ENCODE peak calls at places on chromosomes 7 and 10, in ten cellular contexts. H is activated CD8-positive, alpha-beta memory T cell treated with anti-CD3 and anti-CD28 coated beads for 48 hours; U is CD4-positive, alpha-beta T cell; Y is ovary; J is mesothelial cell of epicardium; P is foreskin keratinocyte; K is right atrium auricular region; X is left ventricle myocardium superior; A is T-cell; F is head of caudate nucleus. E is an unnamed sample.

GRCh38 chr10:127563718-127564553 is 14.8 kb downstream of the NPS start:
- DNase-seq in H (peak; percentile 9), U (no peak), Y (no peak), J (no peak), P (no peak), K (no peak), X (no peak), A (no peak), F (peak; percentile 60), E (no peak)

GRCh38 chr10:132208489-132209050 is 21.8 kb downstream of the DPYSL4 start:
- DNase-seq in H (no peak), U (no peak), Y (no peak), J (no peak), P (no peak), K (no peak), X (peak; percentile 72), A (no peak), F (no peak), E (no peak)

GRCh38 chr7:131105803-131106680 is 221.6 kb upstream of the MKLN1 start:
- DNase-seq in H (peak; percentile 59), U (peak; percentile 74), Y (peak; percentile 90), J (peak; percentile 57), P (peak; percentile 42), K (peak; percentile 75), X (peak; percentile 90), A (peak; percentile 61), F (peak; percentile 81), E (peak; percentile 77)

GRCh38 chr10:112484399-112484798 is 37.4 kb downstream of the VTI1A start:
- DNase-seq in H (no peak), U (no peak), Y (no peak), J (no peak), P (no peak), K (no peak), X (no peak), A (no peak), F (no peak), E (no peak)

GRCh38 chr10:50392966-50393718 is 141.8 kb upstream of the ASAH2 start:
- DNase-seq in H (no peak), U (no peak), Y (no peak), J (no peak), P (peak; percentile 53), K (no peak), X (no peak), A (no peak), F (no peak), E (no peak)

GRCh38 chr10:123663522-123663921 is 2.6 kb upstream of the GPR26 start:
- DNase-seq in H (no peak), U (no peak), Y (no peak), J (no peak), P (no peak), K (no peak), X (no peak), A (no peak), F (no peak), E (no peak)

GRCh38 chr10:63921932-63922713 is 400.9 kb downstream of the REEP3 start:
- DNase-seq in H (no peak), U (no peak), Y (no peak), J (no peak), P (no peak), K (no peak), X (no peak), A (no peak), F (no peak), E (no peak)

GRCh38 chr10:52621635-52622079 is 150.9 kb downstream of the MBL2 start:
- DNase-seq in H (no peak), U (no peak), Y (no peak), J (no peak), P (no peak), K (no peak), X (no peak), A (no peak), F (no peak), E (no peak)

GRCh38 chr7:115632636-115633035 is 397.9 kb downstream of the TFEC start:
- DNase-seq in H (no peak), U (no peak), Y (no peak), J (no peak), P (no peak), K (no peak), X (no peak), A (no peak), F (no peak), E (no peak)

GRCh38 chr10:62626817-62627216 is 177.7 kb upstream of the ADO start:
- DNase-seq in H (no peak), U (no peak), Y (no peak), J (no peak), P (no peak), K (no peak), X (no peak), A (no peak), F (no peak), E (no peak)

GRCh38 chr7:36473454-36474282 is 84.0 kb downstream of the ANLN start:
- DNase-seq in H (peak; percentile 12), U (no peak), Y (peak; percentile 38), J (peak; percentile 68), P (peak; percentile 81), K (no peak), X (peak; percentile 43), A (no peak), F (peak; percentile 76), E (no peak)

GRCh38 chr7:143892527-143893300 is 9.3 kb downstream of the TCAF1 start:
- DNase-seq in H (no peak), U (no peak), Y (no peak), J (no peak), P (no peak), K (no peak), X (no peak), A (no peak), F (no peak), E (no peak)

GRCh38 chr10:89367529-89367928 is 10.3 kb upstream of the IFIT1B start:
- DNase-seq in H (no peak), U (no peak), Y (no peak), J (no peak), P (no peak), K (no peak), X (no peak), A (no peak), F (no peak), E (no peak)

GRCh38 chr7:144670251-144670650 is 165.6 kb downstream of the TPK1 start:
- DNase-seq in H (no peak), U (no peak), Y (no peak), J (no peak), P (peak; percentile 39), K (no peak), X (no peak), A (no peak), F (no peak), E (no peak)

GRCh38 chr10:74432841-74433594 is 282.0 kb downstream of the ADK start:
- DNase-seq in H (no peak), U (no peak), Y (no peak), J (no peak), P (no peak), K (no peak), X (no peak), A (no peak), F (no peak), E (no peak)

GRCh38 chr7:44676776-44677175 is 70.3 kb downstream of the OGDH start:
- DNase-seq in H (no peak), U (no peak), Y (no peak), J (no peak), P (no peak), K (no peak), X (no peak), A (no peak), F (peak; percentile 18), E (no peak)

GRCh38 chr10:113549856-113550255 is 3.0 kb upstream of the HABP2 start:
- DNase-seq in H (no peak), U (no peak), Y (no peak), J (no peak), P (no peak), K (no peak), X (no peak), A (no peak), F (no peak), E (no peak)

GRCh38 chr10:47349516-47349915 is 1.4 kb downstream of the RBP3 start:
- DNase-seq in H (no peak), U (no peak), Y (no peak), J (no peak), P (no peak), K (no peak), X (no peak), A (no peak), F (no peak), E (no peak)

GRCh38 chr10:82084496-82084895 is 209.5 kb downstream of the NRG3 start:
- DNase-seq in H (no peak), U (no peak), Y (no peak), J (no peak), P (no peak), K (no peak), X (no peak), A (no peak), F (no peak), E (no peak)

GRCh38 chr7:23546897-23547572 is 15.3 kb upstream of the TRA2A start:
- DNase-seq in H (peak; percentile 52), U (peak; percentile 64), Y (peak; percentile 80), J (peak; percentile 74), P (peak; percentile 47), K (peak; percentile 85), X (peak; percentile 60), A (peak; percentile 59), F (peak; percentile 73), E (peak; percentile 60)

GRCh38 chr10:3902054-3902808 is 117.2 kb upstream of the KLF6 start:
- DNase-seq in H (no peak), U (no peak), Y (no peak), J (no peak), P (no peak), K (no peak), X (peak; percentile 47), A (no peak), F (no peak), E (no peak)

GRCh38 chr10:59536151-59536550 is 173.5 kb downstream of the SLC16A9 start:
- DNase-seq in H (no peak), U (no peak), Y (no peak), J (no peak), P (peak; percentile 16), K (no peak), X (no peak), A (no peak), F (no peak), E (no peak)

GRCh38 chr10:72910705-72911104 is 17.2 kb downstream of the OIT3 start:
- DNase-seq in H (no peak), U (no peak), Y (no peak), J (no peak), P (no peak), K (no peak), X (no peak), A (no peak), F (no peak), E (no peak)

GRCh38 chr7:157046681-157047080 is 36.2 kb upstream of the MNX1 start:
- DNase-seq in H (no peak), U (no peak), Y (no peak), J (no peak), P (peak; percentile 95), K (no peak), X (no peak), A (no peak), F (no peak), E (no peak)